ENCODE peak calls at places on chromosomes 3 and 15, in five cellular contexts. K is AG04450; M is naive thymus-derived CD4-positive, alpha-beta T cell; L is T-helper 9 cell; G is GM18507. E is an unnamed sample.

GRCh38 chr3:159620281-159620680 is 368.4 kb upstream of the IL12A start:
- DNase-seq in L (no peak), M (no peak), K (no peak), G (no peak), E (no peak)

GRCh38 chr15:66862878-66863335 is 160.9 kb downstream of the SMAD6 start:
- DNase-seq in L (peak; percentile 62), M (peak; percentile 59), G (peak; percentile 60), K (peak; percentile 62), E (peak; percentile 67)

GRCh38 chr3:189908646-189909045 is 212.1 kb downstream of the P3H2 start:
- DNase-seq in L (no peak), M (no peak), G (no peak), K (peak; percentile 13), E (no peak)

GRCh38 chr3:195752066-195752465 is 31.3 kb downstream of the MUC20 start:
- DNase-seq in L (no peak), M (no peak), G (no peak), K (no peak), E (no peak)

GRCh38 chr15:39797407-39797806 is 14.8 kb upstream of the FSIP1 start:
- DNase-seq in G (no peak), L (no peak), K (no peak), M (no peak), E (no peak)

GRCh38 chr3:173932624-173933023 is 535.1 kb downstream of the NLGN1 start:
- DNase-seq in K (no peak), L (no peak), M (no peak), G (no peak), E (no peak)

GRCh38 chr3:169522595-169523529 is 140.7 kb downstream of the MECOM start:
- DNase-seq in L (no peak), M (no peak), K (no peak), G (no peak), E (no peak)

GRCh38 chr3:140467104-140467577 is 210.7 kb upstream of the TRIM42 start:
- DNase-seq in K (no peak), L (no peak), G (no peak), M (no peak), E (peak; percentile 11)

GRCh38 chr3:135905058-135905724 is 60.3 kb upstream of the PPP2R3A start:
- DNase-seq in L (no peak), G (no peak), K (no peak), M (no peak), E (no peak)

GRCh38 chr15:40873625-40874561 is at the start of gene RHOV:
- DNase-seq in M (peak; percentile 34), L (peak; percentile 44), G (no peak), K (no peak), E (peak; percentile 23)

GRCh38 chr15:95718441-95718840 is 612.1 kb upstream of the NR2F2 start:
- DNase-seq in M (no peak), G (no peak), K (no peak), L (no peak), E (no peak)

GRCh38 chr15:80662129-80662528 is 33.0 kb upstream of the ABHD17C start:
- DNase-seq in K (no peak), M (no peak), L (no peak), G (no peak), E (no peak)

GRCh38 chr15:48144889-48145288 is 24.1 kb downstream of the SLC24A5 start:
- DNase-seq in G (no peak), K (no peak), M (no peak), L (no peak), E (no peak)

GRCh38 chr3:49017978-49018706 is at the start of gene DALRD3:
- DNase-seq in L (peak; percentile 46), K (no peak), M (peak; percentile 68), G (no peak), E (peak; percentile 62)

GRCh38 chr3:71309886-71310285 is 273.6 kb downstream of the FOXP1 start:
- DNase-seq in M (no peak), L (no peak), K (no peak), G (no peak), E (no peak)

GRCh38 chr3:51500632-51501131 is 867 bp upstream of the DCAF1 start:
- DNase-seq in M (no peak), G (no peak), L (no peak), K (no peak), E (no peak)

GRCh38 chr3:129564981-129565644 is 22.1 kb downstream of the H1-8 start:
- DNase-seq in L (no peak), G (no peak), M (no peak), K (no peak), E (no peak)

GRCh38 chr3:18189651-18190050 is 235.5 kb downstream of the SATB1 start:
- DNase-seq in L (no peak), M (no peak), G (no peak), K (no peak), E (peak; percentile 37)

GRCh38 chr15:91412529-91412928 is 312.5 kb downstream of the SV2B start:
- DNase-seq in K (no peak), L (no peak), G (no peak), M (no peak), E (no peak)

GRCh38 chr15:34987182-34987488 is 952 bp downstream of the ZNF770 start:
- DNase-seq in G (no peak), K (no peak), M (no peak), L (no peak), E (no peak)

GRCh38 chr3:46406786-46407611 is at the start of the genes CCR5AS and CCRL2:
- DNase-seq in M (peak; percentile 43), L (peak; percentile 4), K (no peak), G (no peak), E (peak; percentile 66)

GRCh38 chr3:100087203-100087602 is 27.1 kb downstream of the FILIP1L start:
- DNase-seq in G (no peak), M (no peak), L (no peak), K (no peak), E (no peak)

GRCh38 chr3:113136071-113136470 is 75.3 kb upstream of the BOC start:
- DNase-seq in L (no peak), M (no peak), K (no peak), G (no peak), E (peak; percentile 8)

GRCh38 chr3:20904674-20905073 is 718.7 kb upstream of the SGO1 start:
- DNase-seq in K (no peak), M (no peak), L (no peak), G (no peak), E (no peak)

GRCh38 chr3:13951184-13951583 is 71.3 kb upstream of the WNT7A start:
- DNase-seq in L (no peak), G (no peak), M (no peak), K (no peak), E (no peak)